ENCODE peak calls at places on chromosomes 4 and X, in five cellular contexts. One of them, this sample, is unnamed.

GRCh38 chrX:32592786-32593185 is 618.6 kb downstream of the DMD start:
- DNase-seq in choroid plexus epithelial cell: no peak
- DNase-seq in kidney epithelial cell: no peak
- DNase-seq in transverse colon: no peak
- DNase-seq in left ventricle myocardium inferior: no peak
- DNase-seq in this sample: no peak

GRCh38 chr4:182548156-182548555 is 305.0 kb downstream of the TENM3 start:
- DNase-seq in choroid plexus epithelial cell: no peak
- DNase-seq in kidney epithelial cell: no peak
- DNase-seq in transverse colon: no peak
- DNase-seq in left ventricle myocardium inferior: no peak
- DNase-seq in this sample: no peak

GRCh38 chr4:163251204-163251603 is 81.2 kb downstream of the NPY1R start:
- DNase-seq in choroid plexus epithelial cell: peak
- DNase-seq in kidney epithelial cell: no peak
- DNase-seq in transverse colon: no peak
- DNase-seq in left ventricle myocardium inferior: no peak
- DNase-seq in this sample: no peak

GRCh38 chr4:139210486-139210885 is 33.5 kb upstream of the ELF2 start:
- DNase-seq in choroid plexus epithelial cell: no peak
- DNase-seq in kidney epithelial cell: no peak
- DNase-seq in transverse colon: no peak
- DNase-seq in left ventricle myocardium inferior: peak
- DNase-seq in this sample: no peak

GRCh38 chrX:22748093-22748999 is 251.4 kb upstream of the DDX53 start:
- DNase-seq in choroid plexus epithelial cell: peak
- DNase-seq in kidney epithelial cell: no peak
- DNase-seq in transverse colon: peak
- DNase-seq in left ventricle myocardium inferior: no peak
- DNase-seq in this sample: no peak

GRCh38 chr4:181548873-181549541 is 694.2 kb upstream of the TENM3 start:
- DNase-seq in choroid plexus epithelial cell: peak
- DNase-seq in kidney epithelial cell: peak
- DNase-seq in transverse colon: no peak
- DNase-seq in left ventricle myocardium inferior: no peak
- DNase-seq in this sample: no peak

GRCh38 chrX:39630344-39630743 is 467.4 kb downstream of the BCOR start:
- DNase-seq in choroid plexus epithelial cell: no peak
- DNase-seq in kidney epithelial cell: no peak
- DNase-seq in transverse colon: no peak
- DNase-seq in left ventricle myocardium inferior: no peak
- DNase-seq in this sample: no peak

GRCh38 chrX:109709129-109709631 is 23.9 kb downstream of the ACSL4 start:
- DNase-seq in choroid plexus epithelial cell: peak
- DNase-seq in kidney epithelial cell: peak
- DNase-seq in transverse colon: no peak
- DNase-seq in left ventricle myocardium inferior: no peak
- DNase-seq in this sample: no peak

GRCh38 chr4:52915730-52916129 is 53.6 kb downstream of the RASL11B start:
- DNase-seq in choroid plexus epithelial cell: no peak
- DNase-seq in kidney epithelial cell: no peak
- DNase-seq in transverse colon: no peak
- DNase-seq in left ventricle myocardium inferior: no peak
- DNase-seq in this sample: no peak

GRCh38 chrX:140432328-140433025 is 72.4 kb downstream of the SOX3 start:
- DNase-seq in choroid plexus epithelial cell: no peak
- DNase-seq in kidney epithelial cell: no peak
- DNase-seq in transverse colon: no peak
- DNase-seq in left ventricle myocardium inferior: peak
- DNase-seq in this sample: no peak

GRCh38 chrX:143648705-143649104 is 12.8 kb upstream of the SLITRK4 start:
- DNase-seq in choroid plexus epithelial cell: no peak
- DNase-seq in kidney epithelial cell: no peak
- DNase-seq in transverse colon: no peak
- DNase-seq in left ventricle myocardium inferior: no peak
- DNase-seq in this sample: no peak

GRCh38 chrX:110858565-110858964 is 62.9 kb upstream of the CHRDL1 start:
- DNase-seq in choroid plexus epithelial cell: no peak
- DNase-seq in kidney epithelial cell: no peak
- DNase-seq in transverse colon: no peak
- DNase-seq in left ventricle myocardium inferior: no peak
- DNase-seq in this sample: peak

GRCh38 chr4:87038837-87039715 is 104.3 kb downstream of the AFF1 start:
- DNase-seq in choroid plexus epithelial cell: peak
- DNase-seq in kidney epithelial cell: peak
- DNase-seq in transverse colon: peak
- DNase-seq in left ventricle myocardium inferior: peak
- DNase-seq in this sample: peak

GRCh38 chrX:49977319-49978090 is 55.1 kb downstream of the CLCN5 start:
- DNase-seq in choroid plexus epithelial cell: no peak
- DNase-seq in kidney epithelial cell: no peak
- DNase-seq in transverse colon: no peak
- DNase-seq in left ventricle myocardium inferior: no peak
- DNase-seq in this sample: no peak

GRCh38 chr4:133154725-133155124 is 5.6 kb downstream of the PCDH10 start:
- DNase-seq in choroid plexus epithelial cell: peak
- DNase-seq in kidney epithelial cell: no peak
- DNase-seq in transverse colon: no peak
- DNase-seq in left ventricle myocardium inferior: no peak
- DNase-seq in this sample: no peak

GRCh38 chrX:86103061-86103460 is 45.2 kb upstream of the DACH2 start:
- DNase-seq in choroid plexus epithelial cell: peak
- DNase-seq in kidney epithelial cell: no peak
- DNase-seq in transverse colon: no peak
- DNase-seq in left ventricle myocardium inferior: no peak
- DNase-seq in this sample: no peak

GRCh38 chr4:33626242-33626641 is 2618.1 kb downstream of the ARAP2 start:
- DNase-seq in choroid plexus epithelial cell: no peak
- DNase-seq in kidney epithelial cell: no peak
- DNase-seq in transverse colon: no peak
- DNase-seq in left ventricle myocardium inferior: no peak
- DNase-seq in this sample: no peak

GRCh38 chr4:174697164-174697563 is 131.9 kb downstream of the GLRA3 start:
- DNase-seq in choroid plexus epithelial cell: peak
- DNase-seq in kidney epithelial cell: no peak
- DNase-seq in transverse colon: no peak
- DNase-seq in left ventricle myocardium inferior: no peak
- DNase-seq in this sample: no peak

GRCh38 chr4:133151681-133152329 is 2.7 kb downstream of the PCDH10 start:
- DNase-seq in choroid plexus epithelial cell: peak
- DNase-seq in kidney epithelial cell: no peak
- DNase-seq in transverse colon: no peak
- DNase-seq in left ventricle myocardium inferior: no peak
- DNase-seq in this sample: no peak

GRCh38 chrX:113421432-113421831 is 580.8 kb upstream of the AMOT start:
- DNase-seq in choroid plexus epithelial cell: no peak
- DNase-seq in kidney epithelial cell: no peak
- DNase-seq in transverse colon: no peak
- DNase-seq in left ventricle myocardium inferior: no peak
- DNase-seq in this sample: no peak

GRCh38 chrX:154531626-154532025 is 15.0 kb downstream of the G6PD start:
- DNase-seq in choroid plexus epithelial cell: peak
- DNase-seq in kidney epithelial cell: no peak
- DNase-seq in transverse colon: no peak
- DNase-seq in left ventricle myocardium inferior: no peak
- DNase-seq in this sample: no peak

GRCh38 chrX:154529206-154529612 is 13.2 kb upstream of the FAM3A start:
- DNase-seq in choroid plexus epithelial cell: peak
- DNase-seq in kidney epithelial cell: no peak
- DNase-seq in transverse colon: no peak
- DNase-seq in left ventricle myocardium inferior: no peak
- DNase-seq in this sample: no peak

GRCh38 chrX:154525606-154526490 is 9.8 kb upstream of the FAM3A start:
- DNase-seq in choroid plexus epithelial cell: no peak
- DNase-seq in kidney epithelial cell: no peak
- DNase-seq in transverse colon: no peak
- DNase-seq in left ventricle myocardium inferior: no peak
- DNase-seq in this sample: no peak

GRCh38 chrX:154530286-154530685 is 14.3 kb upstream of the FAM3A start:
- DNase-seq in choroid plexus epithelial cell: no peak
- DNase-seq in kidney epithelial cell: no peak
- DNase-seq in transverse colon: no peak
- DNase-seq in left ventricle myocardium inferior: no peak
- DNase-seq in this sample: no peak

DNA sequence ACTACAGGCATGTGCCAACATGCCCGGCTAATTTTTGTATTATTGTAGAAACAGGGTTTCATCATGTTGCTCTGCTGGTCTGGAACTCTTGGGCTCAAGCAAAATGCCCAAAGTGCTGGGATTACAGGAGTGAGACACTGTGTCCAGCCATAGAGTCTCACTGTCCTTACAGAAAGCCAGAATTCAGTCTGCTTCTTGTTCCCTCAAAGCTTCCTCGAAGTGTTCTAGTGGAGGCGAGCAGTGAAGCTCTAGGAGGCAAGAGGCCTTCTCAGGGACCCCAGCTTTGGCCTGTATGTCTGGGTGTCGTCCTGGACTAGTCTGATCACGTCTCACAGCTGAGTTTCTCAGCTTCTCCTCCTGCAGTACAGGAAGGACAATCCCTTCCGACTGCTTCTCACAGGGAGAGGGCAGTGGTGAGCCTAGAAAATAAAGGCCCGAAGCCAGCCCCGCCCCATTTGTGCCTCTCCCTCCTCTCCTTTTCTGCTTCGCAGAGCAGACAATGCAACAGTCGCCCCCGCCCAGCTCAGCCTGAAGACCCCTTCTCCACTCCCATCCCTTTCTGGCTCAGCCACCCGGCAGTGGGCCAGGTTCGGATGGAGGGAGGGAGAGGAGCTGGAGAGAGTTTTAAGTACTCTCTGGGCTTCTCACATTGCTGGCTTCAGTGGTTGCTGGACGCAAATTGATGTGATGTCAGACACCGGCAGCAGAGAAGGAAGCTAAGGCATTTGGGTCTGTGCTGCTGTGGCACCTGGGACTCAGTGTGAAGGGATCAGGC is 11.1 kb upstream of the FAM3A start:
- DNase-seq in choroid plexus epithelial cell: peak
- DNase-seq in kidney epithelial cell: peak
- DNase-seq in transverse colon: peak
- DNase-seq in left ventricle myocardium inferior: peak
- DNase-seq in this sample: no peak
- TF ChIP-seq CTCF in choroid plexus epithelial cell: peak
- TF ChIP-seq CTCF in kidney epithelial cell: peak
- TF ChIP-seq CTCF in transverse colon: peak
- TF ChIP-seq CTCF in left ventricle myocardium inferior: peak
- TF ChIP-seq CTCF in this sample: peak

DNA sequence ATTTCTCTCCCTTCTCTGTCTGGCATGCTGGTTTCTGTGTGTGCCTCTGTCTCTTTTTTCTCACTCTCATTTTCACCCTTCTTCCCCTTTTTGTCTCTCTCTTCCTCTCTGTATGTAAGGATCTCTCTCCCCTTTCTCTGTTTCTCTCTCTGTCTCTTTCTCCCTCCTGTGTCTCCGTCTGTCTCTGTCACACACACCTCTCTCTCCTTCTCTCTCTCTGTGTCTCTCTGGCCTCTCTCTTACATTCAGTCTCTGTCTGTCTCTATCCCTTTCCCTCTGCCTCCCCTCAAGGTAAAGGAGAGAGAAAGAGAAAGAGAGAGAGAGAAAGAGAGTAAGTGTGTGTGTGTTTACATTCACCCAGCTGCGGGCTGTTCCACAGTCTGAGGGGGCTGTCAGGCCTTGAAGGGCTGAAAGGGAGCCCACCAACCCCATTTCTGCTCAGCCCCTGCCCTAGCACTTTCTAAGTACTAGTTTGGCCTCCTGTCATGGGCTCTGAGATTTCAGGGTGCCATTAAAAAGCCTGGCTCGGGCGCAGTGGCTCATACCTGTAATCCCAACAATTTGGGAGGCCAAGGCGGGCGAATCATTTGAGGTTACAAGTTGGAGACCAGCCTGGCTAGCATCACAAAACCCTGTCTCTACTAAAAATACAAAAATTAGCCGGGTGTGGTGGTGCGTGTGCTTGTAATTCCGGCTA is 9.6 kb upstream of the TSPYL2 start:
- DNase-seq in choroid plexus epithelial cell: no peak
- DNase-seq in kidney epithelial cell: no peak
- DNase-seq in transverse colon: no peak
- DNase-seq in left ventricle myocardium inferior: no peak
- DNase-seq in this sample: no peak
- H3K4me3 ChIP-seq in choroid plexus epithelial cell: no peak
- H3K4me3 ChIP-seq in kidney epithelial cell: no peak
- H3K4me3 ChIP-seq in transverse colon: peak
- H3K4me3 ChIP-seq in left ventricle myocardium inferior: peak
- H3K4me3 ChIP-seq in this sample: peak

DNA sequence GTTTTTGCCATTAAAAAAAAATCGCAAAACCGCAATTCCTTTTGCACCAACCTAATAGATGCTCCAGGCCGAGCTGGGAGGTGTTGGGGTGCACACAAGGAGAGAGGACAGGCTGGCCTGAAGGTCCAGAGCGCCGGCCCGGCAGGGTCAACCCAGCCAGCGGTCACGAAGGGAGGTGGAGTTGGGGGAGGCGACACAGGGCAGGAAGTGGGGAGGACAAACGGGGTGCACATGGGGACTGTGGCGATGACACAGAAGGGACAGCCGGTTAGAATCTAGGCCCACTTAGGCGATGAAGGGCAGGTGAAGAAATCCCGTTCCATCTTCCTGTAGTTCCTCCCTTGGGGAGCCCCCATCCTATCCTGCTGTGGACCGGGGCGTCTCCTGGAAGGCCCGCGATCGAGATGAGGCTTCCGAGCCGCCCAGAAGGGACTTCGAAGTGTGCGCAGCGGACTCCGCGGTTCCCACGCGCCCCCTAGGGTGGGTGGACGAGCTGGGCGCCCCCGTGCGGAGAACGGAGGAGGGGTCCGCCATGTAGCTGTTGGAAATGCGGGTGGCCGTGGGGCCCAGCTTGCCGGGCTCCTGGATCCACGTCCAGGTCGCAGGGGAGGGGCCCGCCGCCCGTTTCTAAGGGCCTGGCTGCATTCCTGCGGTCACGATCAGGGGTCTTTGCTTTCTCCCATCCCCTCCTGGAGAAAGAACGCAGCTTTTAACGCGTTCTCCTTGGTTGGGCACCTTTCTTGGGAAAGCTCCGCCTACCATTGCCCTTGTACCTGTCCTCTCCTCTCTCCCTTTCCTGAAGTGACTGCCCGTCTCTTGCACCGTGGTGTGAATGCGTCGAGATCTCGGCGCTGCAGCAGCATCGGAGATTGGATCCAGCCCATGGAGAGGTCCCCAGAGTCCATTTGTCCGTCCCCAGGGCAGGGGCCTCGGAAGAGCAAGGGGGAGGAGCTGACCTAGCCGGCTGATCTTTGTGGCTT is 17.0 kb upstream of the HPF1 start:
- DNase-seq in choroid plexus epithelial cell: no peak
- DNase-seq in kidney epithelial cell: no peak
- DNase-seq in transverse colon: no peak
- DNase-seq in left ventricle myocardium inferior: no peak
- DNase-seq in this sample: no peak
- TF ChIP-seq CTCF in choroid plexus epithelial cell: peak
- TF ChIP-seq CTCF in kidney epithelial cell: peak
- TF ChIP-seq CTCF in transverse colon: no peak
- TF ChIP-seq CTCF in left ventricle myocardium inferior: peak
- TF ChIP-seq CTCF in this sample: peak

GRCh38 chrX:115968436-115969252 is 201.9 kb upstream of the AGTR2 start:
- DNase-seq in choroid plexus epithelial cell: peak
- DNase-seq in kidney epithelial cell: peak
- DNase-seq in transverse colon: peak
- DNase-seq in left ventricle myocardium inferior: peak
- DNase-seq in this sample: no peak

GRCh38 chrX:115970718-115971117 is 199.8 kb upstream of the AGTR2 start:
- DNase-seq in choroid plexus epithelial cell: no peak
- DNase-seq in kidney epithelial cell: no peak
- DNase-seq in transverse colon: no peak
- DNase-seq in left ventricle myocardium inferior: no peak
- DNase-seq in this sample: no peak

GRCh38 chrX:115972717-115973116 is 197.8 kb upstream of the AGTR2 start:
- DNase-seq in choroid plexus epithelial cell: peak
- DNase-seq in kidney epithelial cell: no peak
- DNase-seq in transverse colon: no peak
- DNase-seq in left ventricle myocardium inferior: no peak
- DNase-seq in this sample: no peak

GRCh38 chrX:115966920-115967319 is 203.6 kb upstream of the AGTR2 start:
- DNase-seq in choroid plexus epithelial cell: no peak
- DNase-seq in kidney epithelial cell: no peak
- DNase-seq in transverse colon: no peak
- DNase-seq in left ventricle myocardium inferior: no peak
- DNase-seq in this sample: no peak
- H3K4me3 ChIP-seq in choroid plexus epithelial cell: no peak
- H3K4me3 ChIP-seq in kidney epithelial cell: no peak
- H3K4me3 ChIP-seq in transverse colon: no peak
- H3K4me3 ChIP-seq in left ventricle myocardium inferior: peak
- H3K4me3 ChIP-seq in this sample: no peak

This sample was measured in epithelial cell of proximal tubule.